ENCODE peak calls at places on chromosomes 5 and 9, in five cellular contexts. One of them, this sample, is unnamed. For H3K36me3, the result is how much of the 10 kb centered on the place peaks cover.

GRCh38 chr5:178230879-178231735 is 1.5 kb downstream of the PHYKPL start:
- DNase-seq in CD4-positive, CD25-positive, alpha-beta regulatory T cell: no peak
- DNase-seq in hepatocyte: peak
- DNase-seq in colonic mucosa: no peak
- DNase-seq in testis: no peak
- DNase-seq in this sample: no peak

GRCh38 chr5:73370620-73371583 is 77.7 kb downstream of the FOXD1 start:
- DNase-seq in CD4-positive, CD25-positive, alpha-beta regulatory T cell: no peak
- DNase-seq in hepatocyte: peak
- DNase-seq in colonic mucosa: no peak
- DNase-seq in testis: no peak
- DNase-seq in this sample: no peak

GRCh38 chr9:17490110-17490509 is 88.8 kb upstream of the SH3GL2 start:
- DNase-seq in CD4-positive, CD25-positive, alpha-beta regulatory T cell: no peak
- DNase-seq in hepatocyte: no peak
- DNase-seq in colonic mucosa: no peak
- DNase-seq in testis: no peak
- DNase-seq in this sample: no peak

GRCh38 chr5:109992264-109992915 is 302.7 kb downstream of the MAN2A1 start:
- DNase-seq in CD4-positive, CD25-positive, alpha-beta regulatory T cell: no peak
- DNase-seq in hepatocyte: no peak
- DNase-seq in colonic mucosa: no peak
- DNase-seq in testis: no peak
- DNase-seq in this sample: no peak

GRCh38 chr5:137572042-137572695 is 73.0 kb upstream of the SPOCK1 start:
- DNase-seq in CD4-positive, CD25-positive, alpha-beta regulatory T cell: no peak
- DNase-seq in hepatocyte: no peak
- DNase-seq in colonic mucosa: no peak
- DNase-seq in testis: no peak
- DNase-seq in this sample: no peak

GRCh38 chr5:101590384-101590783 is 687.3 kb upstream of the ST8SIA4 start:
- DNase-seq in CD4-positive, CD25-positive, alpha-beta regulatory T cell: no peak
- DNase-seq in hepatocyte: no peak
- DNase-seq in colonic mucosa: no peak
- DNase-seq in testis: no peak
- DNase-seq in this sample: no peak

GRCh38 chr5:163408311-163408923 is 29.0 kb upstream of the CCNG1 start:
- DNase-seq in CD4-positive, CD25-positive, alpha-beta regulatory T cell: peak
- DNase-seq in hepatocyte: peak
- DNase-seq in colonic mucosa: peak
- DNase-seq in testis: peak
- DNase-seq in this sample: peak

GRCh38 chr5:29811914-29812679 is 1381.4 kb upstream of the CDH6 start:
- DNase-seq in CD4-positive, CD25-positive, alpha-beta regulatory T cell: no peak
- DNase-seq in hepatocyte: peak
- DNase-seq in colonic mucosa: no peak
- DNase-seq in testis: peak
- DNase-seq in this sample: no peak

GRCh38 chr5:145403959-145404358 is 431.2 kb downstream of the PRELID2 start:
- DNase-seq in CD4-positive, CD25-positive, alpha-beta regulatory T cell: no peak
- DNase-seq in hepatocyte: no peak
- DNase-seq in colonic mucosa: no peak
- DNase-seq in testis: no peak
- DNase-seq in this sample: no peak

GRCh38 chr5:77514457-77514856 is 22.3 kb upstream of the WDR41 start:
- DNase-seq in CD4-positive, CD25-positive, alpha-beta regulatory T cell: no peak
- DNase-seq in hepatocyte: no peak
- DNase-seq in colonic mucosa: no peak
- DNase-seq in testis: no peak
- DNase-seq in this sample: no peak

GRCh38 chr9:127185931-127186781 is 63.7 kb upstream of the ANGPTL2 start:
- DNase-seq in CD4-positive, CD25-positive, alpha-beta regulatory T cell: no peak
- DNase-seq in hepatocyte: peak
- DNase-seq in colonic mucosa: peak
- DNase-seq in testis: peak
- DNase-seq in this sample: no peak

GRCh38 chr5:39427225-39427624 is 2.4 kb upstream of the DAB2 start:
- DNase-seq in CD4-positive, CD25-positive, alpha-beta regulatory T cell: no peak
- DNase-seq in hepatocyte: peak
- DNase-seq in colonic mucosa: no peak
- DNase-seq in testis: no peak
- DNase-seq in this sample: no peak

GRCh38 chr9:123834907-123835562 is 94.9 kb downstream of the DENND1A start:
- DNase-seq in CD4-positive, CD25-positive, alpha-beta regulatory T cell: no peak
- DNase-seq in hepatocyte: no peak
- DNase-seq in colonic mucosa: no peak
- DNase-seq in testis: no peak
- DNase-seq in this sample: no peak

GRCh38 chr5:131846536-131846935 is 49.7 kb upstream of the FNIP1 start:
- DNase-seq in CD4-positive, CD25-positive, alpha-beta regulatory T cell: no peak
- DNase-seq in hepatocyte: no peak
- DNase-seq in colonic mucosa: no peak
- DNase-seq in testis: no peak
- DNase-seq in this sample: no peak

GRCh38 chr5:132233081-132233480 is 5.4 kb upstream of the P4HA2 start:
- DNase-seq in CD4-positive, CD25-positive, alpha-beta regulatory T cell: no peak
- DNase-seq in hepatocyte: no peak
- DNase-seq in colonic mucosa: no peak
- DNase-seq in testis: no peak
- DNase-seq in this sample: no peak

GRCh38 chr5:25754895-25755294 is 1110.1 kb upstream of the CDH10 start:
- DNase-seq in CD4-positive, CD25-positive, alpha-beta regulatory T cell: no peak
- DNase-seq in hepatocyte: no peak
- DNase-seq in colonic mucosa: no peak
- DNase-seq in testis: no peak
- DNase-seq in this sample: no peak

GRCh38 chr9:137761032-137761431 is 116.5 kb upstream of the CACNA1B start:
- DNase-seq in CD4-positive, CD25-positive, alpha-beta regulatory T cell: peak
- DNase-seq in hepatocyte: no peak
- DNase-seq in colonic mucosa: no peak
- DNase-seq in testis: no peak
- DNase-seq in this sample: no peak

GRCh38 chr5:58999804-59000595 is 417.1 kb downstream of the RAB3C start:
- DNase-seq in CD4-positive, CD25-positive, alpha-beta regulatory T cell: no peak
- DNase-seq in hepatocyte: no peak
- DNase-seq in colonic mucosa: no peak
- DNase-seq in testis: peak
- DNase-seq in this sample: no peak

GRCh38 chr5:37882636-37883035 is 42.8 kb upstream of the GDNF start:
- DNase-seq in CD4-positive, CD25-positive, alpha-beta regulatory T cell: no peak
- DNase-seq in hepatocyte: no peak
- DNase-seq in colonic mucosa: no peak
- DNase-seq in testis: no peak
- DNase-seq in this sample: no peak

GRCh38 chr9:135573124-135573523 is 11.6 kb downstream of the PAEP start:
- DNase-seq in CD4-positive, CD25-positive, alpha-beta regulatory T cell: no peak
- DNase-seq in hepatocyte: no peak
- DNase-seq in colonic mucosa: no peak
- DNase-seq in testis: no peak
- DNase-seq in this sample: no peak
- H3K4me3 ChIP-seq in CD4-positive, CD25-positive, alpha-beta regulatory T cell: no peak
- H3K4me3 ChIP-seq in hepatocyte: no peak
- H3K4me3 ChIP-seq in colonic mucosa: no peak
- H3K4me3 ChIP-seq in testis: no peak
- H3K4me3 ChIP-seq in this sample: no peak

GRCh38 chr9:129632460-129632859 is 6.5 kb downstream of the NTMT1 start:
- DNase-seq in CD4-positive, CD25-positive, alpha-beta regulatory T cell: no peak
- DNase-seq in hepatocyte: no peak
- DNase-seq in colonic mucosa: no peak
- DNase-seq in testis: no peak
- DNase-seq in this sample: no peak
- H3K36me3 ChIP-seq in CD4-positive, CD25-positive, alpha-beta regulatory T cell: half or more
- H3K36me3 ChIP-seq in hepatocyte: under half
- H3K36me3 ChIP-seq in colonic mucosa: under half
- H3K36me3 ChIP-seq in testis: under half
- H3K36me3 ChIP-seq in this sample: half or more

GRCh38 chr5:141150215-141150992 is 547 bp downstream of the PCDHB6 start:
- DNase-seq in CD4-positive, CD25-positive, alpha-beta regulatory T cell: no peak
- DNase-seq in hepatocyte: no peak
- DNase-seq in colonic mucosa: no peak
- DNase-seq in testis: no peak
- DNase-seq in this sample: no peak
- H3K4me3 ChIP-seq in CD4-positive, CD25-positive, alpha-beta regulatory T cell: no peak
- H3K4me3 ChIP-seq in hepatocyte: no peak
- H3K4me3 ChIP-seq in colonic mucosa: no peak
- H3K4me3 ChIP-seq in testis: peak
- H3K4me3 ChIP-seq in this sample: no peak

GRCh38 chr9:120611690-120612068 is 31.7 kb upstream of the CDK5RAP2 start:
- DNase-seq in CD4-positive, CD25-positive, alpha-beta regulatory T cell: no peak
- DNase-seq in hepatocyte: no peak
- DNase-seq in colonic mucosa: no peak
- DNase-seq in testis: no peak
- DNase-seq in this sample: no peak

GRCh38 chr9:120609636-120610035 is 29.7 kb upstream of the CDK5RAP2 start:
- DNase-seq in CD4-positive, CD25-positive, alpha-beta regulatory T cell: no peak
- DNase-seq in hepatocyte: no peak
- DNase-seq in colonic mucosa: no peak
- DNase-seq in testis: no peak
- DNase-seq in this sample: no peak

GRCh38 chr9:120610975-120611689 is 31.2 kb upstream of the CDK5RAP2 start:
- DNase-seq in CD4-positive, CD25-positive, alpha-beta regulatory T cell: no peak
- DNase-seq in hepatocyte: no peak
- DNase-seq in colonic mucosa: no peak
- DNase-seq in testis: no peak
- DNase-seq in this sample: no peak

GRCh38 chr9:120612218-120612617 is 32.3 kb upstream of the CDK5RAP2 start:
- DNase-seq in CD4-positive, CD25-positive, alpha-beta regulatory T cell: no peak
- DNase-seq in hepatocyte: no peak
- DNase-seq in colonic mucosa: no peak
- DNase-seq in testis: no peak
- DNase-seq in this sample: no peak

DNA sequence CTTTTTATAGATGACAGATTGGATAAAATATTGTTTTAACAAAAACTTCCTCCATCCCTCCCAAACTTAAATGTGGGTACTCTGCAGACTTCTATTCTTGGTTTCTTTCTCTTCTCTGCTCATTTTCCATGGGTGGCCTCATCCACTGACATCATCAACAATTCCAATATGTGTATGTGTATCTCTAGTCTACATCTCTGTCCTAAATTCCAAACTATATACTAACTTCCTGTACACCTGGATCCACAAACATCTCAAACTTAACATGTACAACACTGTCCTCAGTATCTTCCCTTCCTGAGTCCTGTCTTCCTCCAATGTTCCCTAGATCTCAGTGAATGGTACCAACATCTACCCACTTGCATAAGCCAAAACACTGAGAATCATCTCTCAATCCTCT is 28.5 kb upstream of the CDK5RAP2 start:
- DNase-seq in CD4-positive, CD25-positive, alpha-beta regulatory T cell: no peak
- DNase-seq in hepatocyte: no peak
- DNase-seq in colonic mucosa: no peak
- DNase-seq in testis: no peak
- DNase-seq in this sample: no peak
- H3K36me3 ChIP-seq in CD4-positive, CD25-positive, alpha-beta regulatory T cell: under half
- H3K36me3 ChIP-seq in hepatocyte: under half
- H3K36me3 ChIP-seq in colonic mucosa: under half
- H3K36me3 ChIP-seq in testis: under half
- H3K36me3 ChIP-seq in this sample: under half

DNA sequence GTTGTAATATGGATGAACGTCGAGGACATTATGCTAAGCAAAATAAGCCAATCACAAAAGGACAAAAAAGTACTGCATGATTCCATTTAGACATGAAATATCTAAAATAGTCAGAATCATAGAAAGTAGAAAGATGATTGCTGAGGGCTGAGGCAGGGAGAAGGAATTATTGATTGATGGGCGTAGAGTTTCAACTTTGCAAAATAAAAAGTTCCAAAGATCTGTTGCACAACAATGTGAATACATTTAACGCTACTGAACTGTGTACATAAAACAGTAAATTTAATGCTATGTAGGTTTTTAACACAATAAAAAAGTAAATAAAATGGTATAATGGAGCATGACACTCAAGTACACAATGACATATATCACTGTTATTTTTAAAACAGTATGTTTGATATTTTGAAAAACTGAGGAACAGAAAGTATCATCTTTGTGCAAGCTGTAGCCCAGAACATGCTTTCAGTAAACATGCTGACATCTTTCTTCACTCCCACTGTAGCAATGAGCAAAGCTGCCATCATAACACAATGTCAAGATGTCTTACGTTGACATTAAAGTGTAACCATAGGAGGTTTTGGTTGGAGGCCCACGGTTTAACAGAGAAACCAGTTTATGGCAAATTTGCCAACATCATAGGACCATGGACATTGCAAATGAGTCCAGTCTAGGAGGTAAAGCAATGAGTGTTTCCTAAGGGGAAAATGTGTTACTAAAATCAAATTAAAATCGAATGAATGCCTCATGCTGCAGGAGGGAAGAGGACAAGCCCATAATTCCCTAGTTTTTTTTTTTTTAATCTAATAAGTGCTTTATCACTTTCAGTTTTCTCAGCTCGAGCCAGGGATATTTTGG is 125.8 kb upstream of the SGCD start:
- DNase-seq in CD4-positive, CD25-positive, alpha-beta regulatory T cell: no peak
- DNase-seq in hepatocyte: no peak
- DNase-seq in colonic mucosa: no peak
- DNase-seq in testis: no peak
- DNase-seq in this sample: no peak
- H3K4me3 ChIP-seq in CD4-positive, CD25-positive, alpha-beta regulatory T cell: no peak
- H3K4me3 ChIP-seq in hepatocyte: no peak
- H3K4me3 ChIP-seq in colonic mucosa: no peak
- H3K4me3 ChIP-seq in testis: no peak
- H3K4me3 ChIP-seq in this sample: no peak

DNA sequence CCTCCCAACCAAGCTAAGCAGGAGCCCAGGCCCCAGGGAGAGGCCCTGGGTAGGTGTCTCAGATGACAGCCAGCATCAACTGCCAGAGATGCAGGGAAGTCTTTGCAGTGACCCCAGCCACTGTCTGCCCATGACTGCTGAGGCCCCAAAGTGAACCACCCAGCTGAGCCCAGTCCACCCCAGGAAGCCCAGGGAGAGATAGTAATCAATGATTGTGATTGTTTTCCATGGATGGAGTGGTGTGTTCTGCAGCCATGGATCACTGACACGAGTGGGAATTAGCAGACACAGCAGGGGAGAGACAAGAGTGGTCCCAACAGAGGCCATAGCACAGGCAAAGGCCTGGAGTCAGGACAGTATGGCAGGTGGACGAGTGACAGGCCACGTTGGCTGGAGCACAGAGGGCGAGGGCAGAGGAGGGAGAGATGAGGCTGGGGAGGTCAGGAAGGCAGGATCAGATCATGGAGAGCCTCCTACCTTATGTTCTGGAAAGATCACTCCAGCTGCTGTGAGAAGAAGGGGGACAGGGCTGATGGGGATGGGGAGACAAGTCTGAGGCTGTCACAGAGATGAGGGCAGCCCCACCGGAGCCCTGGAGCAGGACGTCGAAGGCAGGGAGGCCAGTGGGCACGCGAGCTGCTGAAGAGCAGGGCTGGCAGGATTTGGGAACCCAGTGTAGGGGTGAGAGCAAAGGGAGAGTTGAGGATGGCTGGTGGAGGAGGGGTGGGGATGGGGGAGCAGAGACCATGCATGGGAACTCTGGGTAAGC is 14.5 kb downstream of the ABO start:
- DNase-seq in CD4-positive, CD25-positive, alpha-beta regulatory T cell: no peak
- DNase-seq in hepatocyte: no peak
- DNase-seq in colonic mucosa: no peak
- DNase-seq in testis: no peak
- DNase-seq in this sample: no peak
- H3K36me3 ChIP-seq in CD4-positive, CD25-positive, alpha-beta regulatory T cell: under half
- H3K36me3 ChIP-seq in hepatocyte: under half
- H3K36me3 ChIP-seq in colonic mucosa: under half
- H3K36me3 ChIP-seq in testis: under half
- H3K36me3 ChIP-seq in this sample: under half

This sample was measured in effector memory CD4-positive, alpha-beta T cell.